ENCODE peak calls at places on chromosomes 1 and 21, in eight cellular contexts. One of them, this sample, is unnamed.

GRCh38 chr1:244778356-244778755 is 57.1 kb upstream of the COX20 start:
- DNase-seq in stimulated activated naive CD4-positive, alpha-beta T cell: no peak
- DNase-seq in GM18507: no peak
- DNase-seq in T47D: no peak
- DNase-seq in left lung: no peak
- DNase-seq in NCI-H226: peak
- DNase-seq in CMK: no peak
- DNase-seq in stimulated activated CD4-positive, alpha-beta T cell treated with anti-CD3 and anti-CD28 coated beads, Interleukin-15, amount 100 ng/mL, for 1 hour: no peak
- DNase-seq in this sample: no peak

GRCh38 chr1:30672661-30673060 is 50.7 kb downstream of the MATN1 start:
- DNase-seq in stimulated activated naive CD4-positive, alpha-beta T cell: no peak
- DNase-seq in GM18507: no peak
- DNase-seq in T47D: no peak
- DNase-seq in left lung: no peak
- DNase-seq in NCI-H226: no peak
- DNase-seq in CMK: no peak
- DNase-seq in stimulated activated CD4-positive, alpha-beta T cell treated with anti-CD3 and anti-CD28 coated beads, Interleukin-15, amount 100 ng/mL, for 1 hour: no peak
- DNase-seq in this sample: no peak

GRCh38 chr1:58885998-58886397 is 102.2 kb upstream of the JUN start:
- DNase-seq in stimulated activated naive CD4-positive, alpha-beta T cell: peak
- DNase-seq in GM18507: no peak
- DNase-seq in T47D: no peak
- DNase-seq in left lung: no peak
- DNase-seq in NCI-H226: no peak
- DNase-seq in CMK: no peak
- DNase-seq in stimulated activated CD4-positive, alpha-beta T cell treated with anti-CD3 and anti-CD28 coated beads, Interleukin-15, amount 100 ng/mL, for 1 hour: no peak
- DNase-seq in this sample: no peak

GRCh38 chr1:202143768-202144509 is 598 bp downstream of the ARL8A start:
- DNase-seq in stimulated activated naive CD4-positive, alpha-beta T cell: peak
- DNase-seq in GM18507: no peak
- DNase-seq in T47D: no peak
- DNase-seq in left lung: peak
- DNase-seq in NCI-H226: no peak
- DNase-seq in CMK: peak
- DNase-seq in stimulated activated CD4-positive, alpha-beta T cell treated with anti-CD3 and anti-CD28 coated beads, Interleukin-15, amount 100 ng/mL, for 1 hour: no peak
- DNase-seq in this sample: no peak

GRCh38 chr1:164382384-164382783 is 176.6 kb upstream of the PBX1 start:
- DNase-seq in stimulated activated naive CD4-positive, alpha-beta T cell: no peak
- DNase-seq in GM18507: no peak
- DNase-seq in T47D: no peak
- DNase-seq in left lung: no peak
- DNase-seq in NCI-H226: no peak
- DNase-seq in CMK: no peak
- DNase-seq in stimulated activated CD4-positive, alpha-beta T cell treated with anti-CD3 and anti-CD28 coated beads, Interleukin-15, amount 100 ng/mL, for 1 hour: no peak
- DNase-seq in this sample: no peak

GRCh38 chr1:17423781-17424245 is 15.7 kb downstream of the RCC2 start:
- DNase-seq in stimulated activated naive CD4-positive, alpha-beta T cell: no peak
- DNase-seq in GM18507: no peak
- DNase-seq in T47D: no peak
- DNase-seq in left lung: no peak
- DNase-seq in NCI-H226: no peak
- DNase-seq in CMK: no peak
- DNase-seq in stimulated activated CD4-positive, alpha-beta T cell treated with anti-CD3 and anti-CD28 coated beads, Interleukin-15, amount 100 ng/mL, for 1 hour: no peak
- DNase-seq in this sample: no peak

GRCh38 chr21:42781981-42782722 is 97.2 kb downstream of the WDR4 start:
- DNase-seq in stimulated activated naive CD4-positive, alpha-beta T cell: no peak
- DNase-seq in GM18507: no peak
- DNase-seq in T47D: no peak
- DNase-seq in left lung: no peak
- DNase-seq in NCI-H226: no peak
- DNase-seq in CMK: no peak
- DNase-seq in stimulated activated CD4-positive, alpha-beta T cell treated with anti-CD3 and anti-CD28 coated beads, Interleukin-15, amount 100 ng/mL, for 1 hour: no peak
- DNase-seq in this sample: no peak

GRCh38 chr1:231139125-231139649 is 22.7 kb upstream of the TRIM67 start:
- DNase-seq in stimulated activated naive CD4-positive, alpha-beta T cell: no peak
- DNase-seq in GM18507: no peak
- DNase-seq in T47D: no peak
- DNase-seq in left lung: no peak
- DNase-seq in NCI-H226: peak
- DNase-seq in CMK: no peak
- DNase-seq in stimulated activated CD4-positive, alpha-beta T cell treated with anti-CD3 and anti-CD28 coated beads, Interleukin-15, amount 100 ng/mL, for 1 hour: no peak
- DNase-seq in this sample: no peak

GRCh38 chr1:208256556-208256955 is 12.4 kb upstream of the PLXNA2 start:
- DNase-seq in stimulated activated naive CD4-positive, alpha-beta T cell: no peak
- DNase-seq in GM18507: no peak
- DNase-seq in T47D: no peak
- DNase-seq in left lung: no peak
- DNase-seq in NCI-H226: no peak
- DNase-seq in CMK: no peak
- DNase-seq in stimulated activated CD4-positive, alpha-beta T cell treated with anti-CD3 and anti-CD28 coated beads, Interleukin-15, amount 100 ng/mL, for 1 hour: no peak
- DNase-seq in this sample: peak

GRCh38 chr1:53896673-53897229 is 2.8 kb downstream of the DIO1 start:
- DNase-seq in stimulated activated naive CD4-positive, alpha-beta T cell: no peak
- DNase-seq in GM18507: no peak
- DNase-seq in T47D: no peak
- DNase-seq in left lung: no peak
- DNase-seq in NCI-H226: peak
- DNase-seq in CMK: no peak
- DNase-seq in stimulated activated CD4-positive, alpha-beta T cell treated with anti-CD3 and anti-CD28 coated beads, Interleukin-15, amount 100 ng/mL, for 1 hour: no peak
- DNase-seq in this sample: no peak

GRCh38 chr1:24111264-24111997 is 504 bp downstream of the MYOM3 start:
- DNase-seq in stimulated activated naive CD4-positive, alpha-beta T cell: no peak
- DNase-seq in GM18507: no peak
- DNase-seq in T47D: no peak
- DNase-seq in left lung: no peak
- DNase-seq in NCI-H226: no peak
- DNase-seq in CMK: no peak
- DNase-seq in stimulated activated CD4-positive, alpha-beta T cell treated with anti-CD3 and anti-CD28 coated beads, Interleukin-15, amount 100 ng/mL, for 1 hour: no peak
- DNase-seq in this sample: peak

GRCh38 chr1:155976062-155976912 is 2.1 kb downstream of the ARHGEF2 start:
- DNase-seq in stimulated activated naive CD4-positive, alpha-beta T cell: peak
- DNase-seq in GM18507: no peak
- DNase-seq in T47D: peak
- DNase-seq in left lung: peak
- DNase-seq in NCI-H226: peak
- DNase-seq in CMK: peak
- DNase-seq in stimulated activated CD4-positive, alpha-beta T cell treated with anti-CD3 and anti-CD28 coated beads, Interleukin-15, amount 100 ng/mL, for 1 hour: peak
- DNase-seq in this sample: peak